ENCODE peak calls at places on chromosomes 1 and 21, in seven cellular contexts. Q, K, S, I, B, A and M are unnamed samples. For H3K27me3, the result is how much of the 10 kb centered on the place peaks cover.

GRCh38 chr21:17491716-17492414 is 21.0 kb upstream of the CXADR start:
- DNase-seq in Q (peak), B (no peak), S (no peak), I (peak), K (no peak), A (peak), M (no peak)

GRCh38 chr1:38527373-38527966 is 332.1 kb downstream of the RRAGC start:
- DNase-seq in Q (peak), S (no peak), B (no peak), I (no peak), K (peak), A (peak), M (no peak)

GRCh38 chr1:232728507-232729263 is 76.5 kb upstream of the MAP10 start:
- DNase-seq in I (no peak), A (no peak), Q (no peak), K (no peak), B (no peak), S (no peak), M (no peak)

GRCh38 chr1:29452463-29453230 is 216.3 kb downstream of the PTPRU start:
- DNase-seq in A (no peak), S (no peak), K (no peak), B (no peak), I (no peak), Q (no peak), M (no peak)

GRCh38 chr1:114061431-114061830 is 82.2 kb downstream of the OLFML3 start:
- DNase-seq in I (no peak), K (no peak), B (no peak), A (no peak), S (no peak), Q (no peak), M (no peak)

GRCh38 chr1:209389258-209389657 is 194.3 kb upstream of the CAMK1G start:
- DNase-seq in Q (no peak), K (no peak), S (no peak), I (no peak), A (peak), B (no peak), M (no peak)

GRCh38 chr1:226790545-226791181 is 51.6 kb upstream of the ITPKB start:
- DNase-seq in Q (no peak), I (no peak), S (no peak), A (no peak), B (no peak), K (no peak), M (no peak)

GRCh38 chr1:100353988-100354387 is 1.7 kb downstream of the CDC14A start:
- DNase-seq in A (no peak), S (no peak), K (no peak), B (no peak), Q (peak), I (no peak), M (no peak)

GRCh38 chr1:151612506-151613274 is 840 bp downstream of the SNX27 start:
- DNase-seq in I (peak), S (peak), B (peak), Q (peak), K (peak), A (no peak), M (peak)

GRCh38 chr1:33338495-33339211 is 17.8 kb upstream of the A3GALT2 start:
- DNase-seq in S (no peak), K (peak), B (peak), I (peak), Q (no peak), A (no peak), M (no peak)

GRCh38 chr1:110490791-110491451 is 28.1 kb downstream of the KCNA10 start:
- DNase-seq in B (no peak), K (no peak), A (no peak), Q (no peak), S (no peak), I (no peak), M (no peak)

GRCh38 chr1:219430419-219430818 is 182.5 kb downstream of the ZC3H11B start:
- DNase-seq in B (no peak), K (no peak), Q (no peak), A (no peak), I (no peak), S (no peak), M (no peak)

GRCh38 chr21:44924611-44925010 is 3.9 kb upstream of the ITGB2 start:
- DNase-seq in Q (no peak), B (no peak), A (no peak), S (no peak), I (no peak), K (no peak), M (no peak)

GRCh38 chr21:44925027-44925755 is 4.5 kb upstream of the ITGB2 start:
- DNase-seq in K (peak), A (no peak), S (no peak), B (no peak), I (no peak), Q (no peak), M (no peak)

GRCh38 chr21:44920694-44921604 is at the start of gene ITGB2:
- DNase-seq in I (peak), S (peak), B (peak), Q (peak), A (no peak), K (peak), M (peak)

GRCh38 chr21:44921928-44922327 is 1.2 kb upstream of the ITGB2 start:
- DNase-seq in I (no peak), S (no peak), B (no peak), A (no peak), Q (no peak), K (no peak), M (no peak)

DNA sequence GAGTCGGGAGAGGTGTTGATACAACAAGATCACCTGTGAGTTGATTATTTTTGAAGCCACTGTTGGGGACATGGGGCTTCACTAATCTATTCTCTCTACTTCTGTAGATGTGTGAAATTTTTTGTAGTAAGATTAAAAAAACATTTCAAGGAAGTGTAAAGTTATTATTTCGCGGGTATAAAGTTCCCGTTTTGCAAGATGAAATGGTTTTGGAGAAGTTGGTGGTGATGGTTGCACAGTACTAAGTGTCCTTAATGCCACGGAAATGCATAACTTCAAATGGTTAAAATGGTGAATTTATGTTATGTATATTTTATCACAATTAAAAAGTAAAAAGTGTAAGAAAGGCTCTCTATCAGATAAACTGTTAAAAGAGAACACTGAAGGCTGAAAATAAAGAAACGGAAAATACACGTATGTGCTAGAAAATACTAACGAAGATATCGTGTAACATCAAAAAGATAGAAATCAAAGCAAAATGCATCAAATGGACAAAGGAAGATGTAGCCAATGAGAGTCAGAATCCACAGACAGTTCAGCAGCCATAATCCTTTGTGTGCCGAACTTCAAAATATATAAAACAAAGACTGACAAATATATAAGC is 2.9 kb upstream of the ITGB2 start:
- DNase-seq in S (no peak), I (no peak), A (no peak), B (no peak), Q (no peak), K (no peak), M (no peak)
- H3K27me3 ChIP-seq in S (under half), I (under half), A (under half), B (under half), Q (under half), K (under half), M (under half)

GRCh38 chr1:166133276-166133841 is 33.4 kb downstream of the FAM78B start:
- DNase-seq in S (no peak), Q (peak), B (no peak), A (no peak), K (no peak), I (no peak), M (no peak)
- H3K27ac ChIP-seq in S (no peak), Q (no peak), B (no peak), A (no peak), K (no peak), I (no peak), M (no peak)

DNA sequence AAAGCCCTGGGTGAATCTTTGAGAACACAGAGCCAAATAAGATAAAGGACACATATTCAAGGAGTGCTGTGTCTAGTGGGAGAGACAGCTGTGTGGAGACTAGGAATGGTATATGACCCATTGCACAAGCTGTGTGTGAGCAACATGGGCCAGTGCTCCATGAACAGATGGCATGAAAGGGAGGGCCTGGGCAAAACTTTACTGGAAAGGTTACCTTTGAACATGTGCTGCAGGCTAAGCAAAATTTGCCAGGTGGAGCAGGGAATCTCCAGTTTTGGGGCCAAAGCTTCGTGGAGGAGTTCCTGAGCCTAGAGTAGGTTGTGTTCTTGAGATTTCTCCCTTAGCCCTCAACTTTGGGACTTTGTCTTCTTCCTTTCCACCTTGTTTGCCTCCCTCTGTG is 446.1 kb upstream of the PROX1 start:
- DNase-seq in I (no peak), S (no peak), Q (no peak), K (no peak), A (no peak), B (no peak), M (no peak)
- H3K27me3 ChIP-seq in I (under half), S (under half), Q (under half), K (under half), A (under half), B (under half), M (under half)

GRCh38 chr1:153928776-153929432 is 6.1 kb upstream of the GATAD2B start:
- DNase-seq in K (no peak), S (no peak), I (no peak), A (no peak), Q (no peak), B (no peak), M (peak)
- H3K27ac ChIP-seq in K (peak), S (no peak), I (no peak), A (no peak), Q (no peak), B (no peak), M (no peak)

DNA sequence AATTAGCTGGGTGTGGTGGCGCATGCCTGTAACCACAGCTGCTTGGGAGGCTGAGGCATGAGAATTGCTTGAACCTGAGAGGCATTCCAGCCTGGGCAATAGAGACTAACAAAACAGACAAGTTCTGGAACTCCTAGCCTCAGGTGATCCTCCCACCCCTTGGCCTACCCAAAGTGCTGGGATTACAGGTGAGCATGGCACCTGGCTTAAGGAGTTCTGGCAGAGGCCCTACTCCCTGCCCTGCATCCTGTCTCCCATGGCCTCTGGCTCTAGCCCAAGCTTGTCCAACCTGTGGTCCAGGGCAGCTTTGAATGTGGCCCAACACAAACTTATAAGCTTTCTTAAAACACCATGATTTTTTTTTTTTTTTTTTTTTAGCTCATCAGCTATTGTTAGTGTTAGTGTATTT is 20.4 kb downstream of the TOMM20 start:
- DNase-seq in K (no peak), B (no peak), A (no peak), S (no peak), I (no peak), Q (no peak), M (no peak)
- H3K27me3 ChIP-seq in K (under half), B (under half), A (under half), S (under half), I (under half), Q (under half), M (under half)

GRCh38 chr1:44484155-44484688 is 79.2 kb downstream of the RNF220 start:
- DNase-seq in B (no peak), Q (no peak), S (no peak), I (no peak), K (no peak), A (no peak), M (no peak)
- H3K27ac ChIP-seq in B (peak), Q (no peak), S (no peak), I (no peak), K (no peak), A (no peak), M (no peak)

GRCh38 chr1:202642212-202642611 is 68.0 kb downstream of the SYT2 start:
- DNase-seq in K (no peak), A (no peak), Q (no peak), S (no peak), I (no peak), B (no peak), M (no peak)
- H3K27me3 ChIP-seq in K (half or more), A (half or more), Q (under half), S (under half), I (under half), B (half or more), M (under half)

DNA sequence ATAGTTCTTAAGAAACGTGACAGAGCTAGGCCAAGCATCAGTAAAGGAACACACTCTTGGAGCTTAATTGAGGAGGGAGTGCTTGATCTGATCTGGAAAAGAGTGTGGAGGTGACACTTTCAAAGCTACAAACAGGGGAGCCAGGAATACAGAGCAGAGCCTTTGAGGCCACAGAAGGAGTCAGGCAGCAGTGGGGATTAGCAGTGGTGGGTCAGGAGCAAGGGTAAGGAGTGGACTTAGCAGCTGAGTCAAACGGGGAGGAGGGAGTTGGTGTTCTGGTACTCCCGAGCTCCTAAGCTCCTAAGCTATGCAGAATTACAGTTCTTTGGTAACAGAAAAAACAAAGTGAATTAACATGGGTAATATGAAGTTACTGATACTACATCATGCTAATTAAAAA is 14.5 kb downstream of the RAB4A start:
- DNase-seq in B (no peak), Q (no peak), A (no peak), I (no peak), S (no peak), K (no peak), M (no peak)
- H3K27ac ChIP-seq in B (no peak), Q (no peak), A (no peak), I (no peak), S (no peak), K (no peak), M (no peak)

GRCh38 chr1:1597275-1597930 is 2.5 kb downstream of the FNDC10 start:
- DNase-seq in A (no peak), B (no peak), Q (no peak), K (no peak), I (no peak), S (no peak), M (no peak)
- H3K27me3 ChIP-seq in A (under half), B (under half), Q (under half), K (under half), I (under half), S (under half), M (under half)

GRCh38 chr1:93758842-93759515 is 77.3 kb upstream of the BCAR3 start:
- DNase-seq in Q (peak), I (peak), K (peak), S (peak), A (no peak), B (peak), M (no peak)
- H3K27ac ChIP-seq in Q (no peak), I (no peak), K (peak), S (peak), A (no peak), B (no peak), M (peak)